ENCODE peak calls at places on chromosomes 12 and 14, in six cellular contexts. F is PC-9; Q is CD8-positive, alpha-beta T cell; U is HCT116; B is tibial nerve; P is stomach. X is an unnamed sample.

GRCh38 chr12:6765634-6766581 is at the start of gene PTMS:
- DNase-seq in Q (no peak), F (peak; percentile 80), P (peak; percentile 63), B (peak; percentile 61), U (peak; percentile 83), X (peak; percentile 80)

GRCh38 chr12:132872975-132873421 is 14.4 kb downstream of the CHFR start:
- DNase-seq in Q (peak; percentile 70), F (no peak), B (no peak), U (no peak), P (no peak), X (no peak)

GRCh38 chr14:99596772-99597171 is 7.2 kb downstream of the CCDC85C start:
- DNase-seq in P (no peak), U (no peak), B (no peak), F (no peak), Q (no peak), X (no peak)

GRCh38 chr14:84209021-84209420 is 1320.9 kb upstream of the FLRT2 start:
- DNase-seq in U (no peak), F (no peak), B (no peak), Q (no peak), P (no peak), X (no peak)

GRCh38 chr12:3200032-3200617 is 122.9 kb downstream of the TSPAN9 start:
- DNase-seq in U (no peak), B (no peak), P (peak; percentile 53), Q (no peak), F (no peak), X (no peak)

GRCh38 chr14:23876160-23876750 is 77.3 kb upstream of the DHRS4 start:
- DNase-seq in F (no peak), Q (no peak), B (no peak), P (no peak), U (no peak), X (no peak)

GRCh38 chr12:77152623-77153193 is 87.3 kb upstream of the E2F7 start:
- DNase-seq in F (no peak), U (peak; percentile 22), B (no peak), P (no peak), Q (no peak), X (peak; percentile 10)

GRCh38 chr12:119334459-119335170 is at the start of gene CCDC60:
- DNase-seq in B (no peak), P (peak; percentile 41), U (no peak), F (no peak), Q (no peak), X (peak; percentile 51)

GRCh38 chr12:110543252-110543959 is 39.7 kb downstream of the PPTC7 start:
- DNase-seq in F (no peak), Q (no peak), B (peak; percentile 94), U (no peak), P (peak; percentile 91), X (peak; percentile 72)

DNA sequence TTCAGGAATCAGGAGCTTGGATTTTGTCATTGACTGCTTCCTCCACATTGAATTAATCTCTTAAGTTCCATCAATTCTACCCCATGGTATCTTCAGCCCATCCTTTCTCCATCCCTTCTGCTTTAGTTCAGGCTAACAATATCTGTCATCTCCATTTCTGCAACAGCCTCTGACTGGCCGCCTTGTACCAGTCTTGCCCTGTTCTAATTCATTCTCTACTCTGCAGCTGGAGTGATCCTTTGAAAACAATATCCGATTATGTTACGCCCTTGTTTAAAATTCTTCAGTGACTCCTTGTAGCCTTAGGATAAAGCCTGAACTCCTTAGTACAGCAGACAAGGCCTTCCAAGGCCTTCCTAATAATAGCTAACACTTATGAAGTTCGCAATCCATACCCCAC is 170.2 kb downstream of the ETV6 start:
- DNase-seq in F (no peak), Q (no peak), P (no peak), U (no peak), B (no peak), X (no peak)
- H3K27ac ChIP-seq in F (no peak overlapping the region), Q (no peak overlapping the region), P (no peak overlapping the region), U (no peak overlapping the region), B (no peak overlapping the region), X (no peak overlapping the region)

GRCh38 chr14:53432378-53432802 is 279.3 kb upstream of the DDHD1 start:
- DNase-seq in F (no peak), U (peak; percentile 40), B (no peak), P (no peak), Q (no peak), X (peak; percentile 57)
- TF ChIP-seq CTCF in F (peak; percentile 82), U (peak; percentile 66), B (peak; percentile 22), P (peak; percentile 72), Q (peak; percentile 15), X (peak; percentile 72)

GRCh38 chr14:32019271-32019670 is 57.8 kb upstream of the ARHGAP5 start:
- DNase-seq in F (no peak), P (no peak), B (no peak), Q (no peak), U (no peak), X (no peak)
- H3K27ac ChIP-seq in F (no peak overlapping the region), P (peak overlapping the region; percentile 58), B (no peak overlapping the region), Q (no peak overlapping the region), U (no peak overlapping the region), X (no peak overlapping the region)

GRCh38 chr12:113568021-113568420 is 96.3 kb upstream of the LHX5 start:
- DNase-seq in Q (no peak), U (no peak), F (peak; percentile 21), B (no peak), P (no peak), X (no peak)
- TF ChIP-seq CTCF in Q (no peak), U (no peak), F (no peak), B (no peak), P (no peak), X (no peak)

GRCh38 chr12:93156091-93156490 is 221.6 kb upstream of the NUDT4 start:
- DNase-seq in F (no peak), B (no peak), P (peak; percentile 48), U (no peak), Q (no peak), X (no peak)
- H3K27ac ChIP-seq in F (no peak overlapping the region), B (no peak overlapping the region), P (peak overlapping the region; percentile 65), U (no peak overlapping the region), Q (no peak overlapping the region), X (no peak overlapping the region)

GRCh38 chr14:94356379-94357056 is 31.9 kb downstream of the SERPINA1 start:
- DNase-seq in Q (peak; percentile 11), B (no peak), P (peak; percentile 24), U (no peak), F (no peak), X (no peak)

GRCh38 chr14:94360945-94361565 is 27.3 kb downstream of the SERPINA1 start:
- DNase-seq in B (no peak), F (no peak), Q (no peak), U (no peak), P (peak; percentile 14), X (no peak)

GRCh38 chr14:94357166-94357565 is 31.2 kb downstream of the SERPINA1 start:
- DNase-seq in F (no peak), P (no peak), Q (no peak), B (no peak), U (no peak), X (no peak)

GRCh38 chr14:94354638-94355185 is 31.6 kb upstream of the SERPINA6 start:
- DNase-seq in P (peak; percentile 7), F (no peak), B (no peak), U (no peak), Q (no peak), X (no peak)

GRCh38 chr14:94355191-94355794 is 32.2 kb upstream of the SERPINA6 start:
- DNase-seq in Q (peak; percentile 42), P (peak; percentile 60), B (peak; percentile 63), F (no peak), U (no peak), X (no peak)
- TF ChIP-seq CTCF in Q (no peak), P (peak; percentile 34), B (peak; percentile 25), F (no peak), U (no peak), X (no peak)

DNA sequence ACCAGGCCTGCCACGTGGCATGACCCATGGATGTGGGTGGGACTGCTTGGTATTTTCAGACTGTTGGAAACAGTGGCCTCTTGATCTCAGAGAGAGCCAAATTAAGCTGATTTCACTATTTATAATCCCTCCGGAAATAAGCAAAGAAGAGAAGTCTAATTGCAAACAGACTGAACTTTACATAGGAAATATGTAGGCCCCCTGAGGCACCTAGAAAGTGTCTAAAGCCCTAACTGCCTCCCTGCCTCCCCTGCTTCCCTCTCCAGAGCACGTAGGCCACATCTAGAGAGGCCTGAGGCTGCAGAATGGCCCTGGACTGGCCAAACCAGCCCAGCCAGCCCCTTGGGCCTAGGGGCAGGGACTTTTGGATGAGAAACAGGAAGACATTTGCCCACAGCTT is 123.8 kb downstream of the ZFP36L1 start:
- DNase-seq in Q (no peak), U (no peak), P (no peak), F (peak; percentile 95), B (no peak), X (no peak)
- H3K27ac ChIP-seq in Q (no peak overlapping the region), U (no peak overlapping the region), P (peak overlapping the region; percentile 77), F (peak overlapping the region; percentile 84), B (no peak overlapping the region), X (no peak overlapping the region)

GRCh38 chr12:71009414-71010142 is 89.0 kb upstream of the PTPRR start:
- DNase-seq in U (no peak), Q (no peak), F (no peak), P (no peak), B (no peak), X (no peak)
- TF ChIP-seq CTCF in U (no peak), Q (no peak), F (no peak), P (no peak), B (no peak), X (no peak)

X was measured in RWPE1.